ENCODE peak calls at places on chromosomes 5 and 9, in eight cellular contexts. One of them, this sample, is unnamed.

GRCh38 chr5:176608937-176609723 is 826 bp downstream of the GPRIN1 start:
- DNase-seq in body of pancreas: no peak
- DNase-seq in endodermal cell: no peak
- DNase-seq in IMR-90: no peak
- DNase-seq in esophagus squamous epithelium: no peak
- DNase-seq in psoas muscle: no peak
- DNase-seq in aorta: no peak
- DNase-seq in brain microvascular endothelial cell: no peak
- DNase-seq in this sample: no peak

GRCh38 chr9:130219661-130220081 is 45.9 kb upstream of the HMCN2 start:
- DNase-seq in body of pancreas: no peak
- DNase-seq in endodermal cell: peak
- DNase-seq in IMR-90: no peak
- DNase-seq in esophagus squamous epithelium: no peak
- DNase-seq in psoas muscle: no peak
- DNase-seq in aorta: no peak
- DNase-seq in brain microvascular endothelial cell: no peak
- DNase-seq in this sample: no peak

GRCh38 chr9:98518556-98518955 is 190.2 kb downstream of the GABBR2 start:
- DNase-seq in body of pancreas: no peak
- DNase-seq in endodermal cell: peak
- DNase-seq in IMR-90: no peak
- DNase-seq in esophagus squamous epithelium: no peak
- DNase-seq in psoas muscle: no peak
- DNase-seq in aorta: no peak
- DNase-seq in brain microvascular endothelial cell: no peak
- DNase-seq in this sample: no peak

GRCh38 chr9:93261281-93261680 is 77.3 kb downstream of the WNK2 start:
- DNase-seq in body of pancreas: peak
- DNase-seq in endodermal cell: peak
- DNase-seq in IMR-90: no peak
- DNase-seq in esophagus squamous epithelium: no peak
- DNase-seq in psoas muscle: no peak
- DNase-seq in aorta: peak
- DNase-seq in brain microvascular endothelial cell: no peak
- DNase-seq in this sample: no peak

GRCh38 chr9:96344458-96345180 is 38.9 kb downstream of the SLC35D2 start:
- DNase-seq in body of pancreas: peak
- DNase-seq in endodermal cell: peak
- DNase-seq in IMR-90: peak
- DNase-seq in esophagus squamous epithelium: peak
- DNase-seq in psoas muscle: peak
- DNase-seq in aorta: no peak
- DNase-seq in brain microvascular endothelial cell: peak
- DNase-seq in this sample: peak

GRCh38 chr9:109817846-109818472 is 38.0 kb downstream of the PALM2AKAP2 start:
- DNase-seq in body of pancreas: peak
- DNase-seq in endodermal cell: peak
- DNase-seq in IMR-90: peak
- DNase-seq in esophagus squamous epithelium: no peak
- DNase-seq in psoas muscle: no peak
- DNase-seq in aorta: no peak
- DNase-seq in brain microvascular endothelial cell: peak
- DNase-seq in this sample: peak

GRCh38 chr9:130372057-130372456 is 72.7 kb upstream of the ASS1 start:
- DNase-seq in body of pancreas: no peak
- DNase-seq in endodermal cell: peak
- DNase-seq in IMR-90: no peak
- DNase-seq in esophagus squamous epithelium: no peak
- DNase-seq in psoas muscle: no peak
- DNase-seq in aorta: no peak
- DNase-seq in brain microvascular endothelial cell: no peak
- DNase-seq in this sample: no peak

GRCh38 chr9:129732946-129733631 is 19.8 kb downstream of the PTGES start:
- DNase-seq in body of pancreas: no peak
- DNase-seq in endodermal cell: no peak
- DNase-seq in IMR-90: no peak
- DNase-seq in esophagus squamous epithelium: no peak
- DNase-seq in psoas muscle: no peak
- DNase-seq in aorta: no peak
- DNase-seq in brain microvascular endothelial cell: no peak
- DNase-seq in this sample: no peak

GRCh38 chr9:29669613-29670012 is 2096.3 kb upstream of the C9orf72 start:
- DNase-seq in body of pancreas: peak
- DNase-seq in endodermal cell: no peak
- DNase-seq in IMR-90: no peak
- DNase-seq in esophagus squamous epithelium: no peak
- DNase-seq in psoas muscle: no peak
- DNase-seq in aorta: no peak
- DNase-seq in brain microvascular endothelial cell: no peak
- DNase-seq in this sample: no peak

GRCh38 chr5:105593011-105593760 is 2030.6 kb upstream of the NUDT12 start:
- DNase-seq in body of pancreas: no peak
- DNase-seq in endodermal cell: no peak
- DNase-seq in IMR-90: no peak
- DNase-seq in esophagus squamous epithelium: no peak
- DNase-seq in psoas muscle: no peak
- DNase-seq in aorta: no peak
- DNase-seq in brain microvascular endothelial cell: no peak
- DNase-seq in this sample: no peak

GRCh38 chr5:105581988-105582690 is 2019.5 kb upstream of the NUDT12 start:
- DNase-seq in body of pancreas: no peak
- DNase-seq in endodermal cell: no peak
- DNase-seq in IMR-90: no peak
- DNase-seq in esophagus squamous epithelium: no peak
- DNase-seq in psoas muscle: no peak
- DNase-seq in aorta: peak
- DNase-seq in brain microvascular endothelial cell: no peak
- DNase-seq in this sample: no peak

DNA sequence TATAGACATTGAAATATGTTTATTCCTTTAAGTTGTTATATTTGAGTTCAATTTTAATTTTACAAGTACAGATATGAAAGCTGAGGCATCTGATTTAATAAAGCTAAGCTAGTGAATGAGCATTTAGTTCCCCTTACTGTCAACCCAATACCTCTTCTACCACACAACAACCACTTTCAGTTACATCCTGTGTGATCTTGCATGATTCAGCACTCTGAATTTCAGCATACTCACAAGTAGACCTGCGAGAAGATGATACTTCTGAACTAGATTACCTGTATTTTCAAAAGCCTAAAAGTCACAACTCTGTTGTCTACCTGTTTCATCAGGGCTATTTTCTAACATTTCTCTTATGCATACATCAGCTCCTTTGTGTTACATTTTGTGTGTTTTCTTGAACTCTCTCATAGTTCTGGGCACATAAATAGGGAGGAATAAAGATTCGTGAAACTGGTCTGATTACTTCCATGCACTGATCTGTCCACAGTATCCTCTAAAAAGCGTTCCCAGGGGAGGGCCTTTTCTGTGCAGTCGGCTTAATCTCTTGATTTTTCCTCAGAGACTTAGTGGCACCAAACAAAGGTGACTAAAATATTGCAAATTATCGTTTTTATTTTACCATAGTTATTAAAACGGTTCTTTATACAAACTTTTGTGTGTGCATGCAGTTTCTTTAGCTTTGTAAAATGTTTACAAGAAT is 2025.5 kb upstream of the NUDT12 start:
- DNase-seq in body of pancreas: no peak
- DNase-seq in endodermal cell: no peak
- DNase-seq in IMR-90: no peak
- DNase-seq in esophagus squamous epithelium: no peak
- DNase-seq in psoas muscle: no peak
- DNase-seq in aorta: no peak
- DNase-seq in brain microvascular endothelial cell: no peak
- DNase-seq in this sample: no peak
- H3K4me3 ChIP-seq in body of pancreas: no peak
- H3K4me3 ChIP-seq in endodermal cell: no peak
- H3K4me3 ChIP-seq in IMR-90: no peak
- H3K4me3 ChIP-seq in esophagus squamous epithelium: no peak
- H3K4me3 ChIP-seq in psoas muscle: no peak
- H3K4me3 ChIP-seq in aorta: no peak
- H3K4me3 ChIP-seq in brain microvascular endothelial cell: no peak
- H3K4me3 ChIP-seq in this sample: no peak

GRCh38 chr5:139393497-139394122 is 1.3 kb downstream of the PROB1 start:
- DNase-seq in body of pancreas: no peak
- DNase-seq in endodermal cell: no peak
- DNase-seq in IMR-90: no peak
- DNase-seq in esophagus squamous epithelium: no peak
- DNase-seq in psoas muscle: no peak
- DNase-seq in aorta: no peak
- DNase-seq in brain microvascular endothelial cell: no peak
- DNase-seq in this sample: no peak
- H3K4me3 ChIP-seq in body of pancreas: no peak
- H3K4me3 ChIP-seq in endodermal cell: peak
- H3K4me3 ChIP-seq in IMR-90: no peak
- H3K4me3 ChIP-seq in esophagus squamous epithelium: peak
- H3K4me3 ChIP-seq in psoas muscle: peak
- H3K4me3 ChIP-seq in aorta: peak
- H3K4me3 ChIP-seq in brain microvascular endothelial cell: peak
- H3K4me3 ChIP-seq in this sample: peak

GRCh38 chr9:134640491-134641172 is 971 bp upstream of the COL5A1 start:
- DNase-seq in body of pancreas: no peak
- DNase-seq in endodermal cell: peak
- DNase-seq in IMR-90: no peak
- DNase-seq in esophagus squamous epithelium: no peak
- DNase-seq in psoas muscle: no peak
- DNase-seq in aorta: no peak
- DNase-seq in brain microvascular endothelial cell: no peak
- DNase-seq in this sample: no peak

GRCh38 chr9:134642385-134643181 is 980 bp downstream of the COL5A1 start:
- DNase-seq in body of pancreas: peak
- DNase-seq in endodermal cell: peak
- DNase-seq in IMR-90: peak
- DNase-seq in esophagus squamous epithelium: no peak
- DNase-seq in psoas muscle: peak
- DNase-seq in aorta: peak
- DNase-seq in brain microvascular endothelial cell: peak
- DNase-seq in this sample: peak

GRCh38 chr9:134643306-134643705 is 1.7 kb downstream of the COL5A1 start:
- DNase-seq in body of pancreas: no peak
- DNase-seq in endodermal cell: no peak
- DNase-seq in IMR-90: peak
- DNase-seq in esophagus squamous epithelium: no peak
- DNase-seq in psoas muscle: peak
- DNase-seq in aorta: no peak
- DNase-seq in brain microvascular endothelial cell: peak
- DNase-seq in this sample: peak

GRCh38 chr9:134641173-134641985 is at the start of gene COL5A1:
- DNase-seq in body of pancreas: peak
- DNase-seq in endodermal cell: peak
- DNase-seq in IMR-90: peak
- DNase-seq in esophagus squamous epithelium: no peak
- DNase-seq in psoas muscle: peak
- DNase-seq in aorta: peak
- DNase-seq in brain microvascular endothelial cell: peak
- DNase-seq in this sample: peak

DNA sequence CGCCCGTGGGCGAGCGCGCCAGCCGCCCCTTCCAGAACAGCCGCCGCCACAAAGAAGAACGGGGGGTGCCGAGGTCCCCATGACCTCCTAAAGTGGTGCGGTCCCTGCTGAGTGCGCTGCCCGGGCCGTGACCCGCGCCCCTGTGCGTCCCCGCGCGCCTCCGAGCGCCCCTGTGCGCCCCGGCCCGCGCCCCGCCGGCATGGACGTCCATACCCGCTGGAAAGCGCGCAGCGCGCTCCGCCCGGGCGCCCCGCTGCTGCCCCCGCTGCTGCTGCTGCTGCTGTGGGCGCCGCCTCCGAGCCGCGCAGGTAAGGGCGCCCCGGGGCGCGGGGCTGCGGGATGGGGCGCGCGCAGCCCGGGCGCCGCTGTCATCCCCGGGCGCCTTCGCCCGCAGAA is 384 bp downstream of the COL5A1 start:
- DNase-seq in body of pancreas: no peak
- DNase-seq in endodermal cell: no peak
- DNase-seq in IMR-90: no peak
- DNase-seq in esophagus squamous epithelium: no peak
- DNase-seq in psoas muscle: no peak
- DNase-seq in aorta: no peak
- DNase-seq in brain microvascular endothelial cell: no peak
- DNase-seq in this sample: peak
- H3K4me3 ChIP-seq in body of pancreas: no peak
- H3K4me3 ChIP-seq in endodermal cell: peak
- H3K4me3 ChIP-seq in IMR-90: peak
- H3K4me3 ChIP-seq in esophagus squamous epithelium: peak
- H3K4me3 ChIP-seq in psoas muscle: peak
- H3K4me3 ChIP-seq in aorta: peak
- H3K4me3 ChIP-seq in brain microvascular endothelial cell: peak
- H3K4me3 ChIP-seq in this sample: peak

DNA sequence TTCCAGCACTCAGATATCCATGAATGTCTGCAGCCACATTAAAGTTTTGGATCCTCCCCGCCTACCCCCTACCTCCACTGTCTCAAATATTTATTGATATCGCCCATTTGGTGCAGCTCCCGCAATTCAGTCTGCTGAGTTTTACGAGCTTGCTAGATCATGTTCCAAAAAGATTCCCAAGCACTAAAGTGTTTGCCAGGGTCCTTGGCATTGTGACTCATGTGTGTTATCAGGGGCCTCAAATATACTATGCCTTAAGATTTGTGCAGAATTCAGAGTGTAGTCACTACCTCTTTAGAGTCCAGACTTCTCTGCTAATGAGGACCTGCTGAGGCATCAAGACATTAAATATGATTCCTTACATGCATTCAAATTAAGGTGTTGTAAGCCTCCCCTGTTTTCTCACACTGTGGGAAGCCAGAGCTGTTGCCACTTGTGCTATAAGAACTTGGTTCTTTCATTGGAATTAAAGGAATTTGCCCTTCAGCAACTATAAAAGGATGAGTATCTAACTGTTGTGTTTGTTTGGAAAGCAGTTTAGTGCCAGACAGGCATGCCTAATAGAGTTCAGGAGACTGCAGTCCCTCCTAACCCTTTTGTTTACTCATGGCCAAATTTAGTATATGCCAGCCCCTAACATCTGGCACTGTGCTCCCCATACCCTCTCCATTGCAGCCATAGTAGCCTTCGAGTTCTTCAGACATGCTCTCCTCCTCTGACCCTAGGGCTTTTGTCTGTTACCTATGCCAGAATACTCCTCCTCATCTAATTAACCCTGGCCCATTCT is 316.4 kb downstream of the NR3C1 start:
- DNase-seq in body of pancreas: no peak
- DNase-seq in endodermal cell: no peak
- DNase-seq in IMR-90: peak
- DNase-seq in esophagus squamous epithelium: no peak
- DNase-seq in psoas muscle: no peak
- DNase-seq in aorta: no peak
- DNase-seq in brain microvascular endothelial cell: peak
- DNase-seq in this sample: peak
- H3K4me3 ChIP-seq in body of pancreas: no peak
- H3K4me3 ChIP-seq in endodermal cell: no peak
- H3K4me3 ChIP-seq in IMR-90: no peak
- H3K4me3 ChIP-seq in esophagus squamous epithelium: no peak
- H3K4me3 ChIP-seq in psoas muscle: no peak
- H3K4me3 ChIP-seq in aorta: no peak
- H3K4me3 ChIP-seq in brain microvascular endothelial cell: no peak
- H3K4me3 ChIP-seq in this sample: no peak